ENCODE peak calls at places on chromosomes 2 and 18, in nine cellular contexts. S is brain microvascular endothelial cell, J is pancreas, K is lung, T is Panc1, M is kidney, V is left ventricle myocardium inferior, F is Peyer's patch, A is mucosa of descending colon. P is an unnamed sample.

GRCh38 chr2:174184504-174184903 is 63.8 kb downstream of the OLA1 start:
- DNase-seq in S (no peak), J (no peak), K (no peak), T (no peak), M (no peak), V (no peak), F (no peak), A (no peak), P (no peak)

GRCh38 chr2:224466315-224466714 is 64.4 kb upstream of the FAM124B start:
- DNase-seq in S (no peak), J (no peak), K (no peak), T (no peak), M (no peak), V (no peak), F (no peak), A (no peak), P (no peak)

GRCh38 chr2:105005601-105006000 is 32.3 kb upstream of the MRPS9 start:
- DNase-seq in S (no peak), J (no peak), K (peak; percentile 32), T (no peak), M (no peak), V (no peak), F (no peak), A (no peak), P (no peak)

GRCh38 chr2:190649798-190650390 is 1.0 kb downstream of the NAB1 start:
- DNase-seq in S (no peak), J (no peak), K (no peak), T (no peak), M (no peak), V (no peak), F (no peak), A (no peak), P (no peak)

GRCh38 chr2:199455533-199456382 is 2.0 kb downstream of the SATB2 start:
- DNase-seq in S (no peak), J (peak; percentile 88), K (no peak), T (no peak), M (peak; percentile 84), V (no peak), F (peak; percentile 87), A (peak; percentile 83), P (no peak)

GRCh38 chr2:37617119-37617892 is 54.1 kb downstream of the CDC42EP3 start:
- DNase-seq in S (no peak), J (no peak), K (no peak), T (no peak), M (no peak), V (no peak), F (no peak), A (no peak), P (no peak)

GRCh38 chr2:158297120-158297519 is 159.4 kb downstream of the CCDC148 start:
- DNase-seq in S (no peak), J (no peak), K (no peak), T (no peak), M (no peak), V (no peak), F (no peak), A (no peak), P (no peak)

GRCh38 chr18:49639643-49640361 is 77.9 kb downstream of the LIPG start:
- DNase-seq in S (no peak), J (peak; percentile 88), K (no peak), T (no peak), M (no peak), V (no peak), F (peak; percentile 45), A (peak; percentile 63), P (no peak)

GRCh38 chr2:227623225-227623624 is 5.9 kb downstream of the SCYGR4 start:
- DNase-seq in S (peak; percentile 39), J (no peak), K (no peak), T (no peak), M (no peak), V (no peak), F (no peak), A (no peak), P (peak; percentile 19)

GRCh38 chr2:95208101-95208500 is 780 bp downstream of the ZNF892 start:
- DNase-seq in S (peak; percentile 4), J (no peak), K (no peak), T (no peak), M (no peak), V (no peak), F (no peak), A (no peak), P (no peak)

GRCh38 chr2:213246665-213247281 is 37.5 kb upstream of the SPAG16 start:
- DNase-seq in S (no peak), J (no peak), K (no peak), T (no peak), M (no peak), V (no peak), F (peak; percentile 65), A (no peak), P (no peak)

GRCh38 chr2:11437602-11438001 is 28.4 kb downstream of the E2F6 start:
- DNase-seq in S (no peak), J (no peak), K (no peak), T (no peak), M (no peak), V (no peak), F (no peak), A (no peak), P (no peak)

GRCh38 chr18:75752864-75753263 is 325.4 kb upstream of the SMIM21 start:
- DNase-seq in S (no peak), J (no peak), K (no peak), T (no peak), M (no peak), V (no peak), F (no peak), A (no peak), P (no peak)

GRCh38 chr2:157743051-157743450 is 114.4 kb upstream of the ACVR1C start:
- DNase-seq in S (no peak), J (no peak), K (no peak), T (no peak), M (no peak), V (no peak), F (no peak), A (no peak), P (no peak)

GRCh38 chr2:94874277-94874997 is 3.2 kb downstream of the TEKT4 start:
- DNase-seq in S (no peak), J (peak; percentile 88), K (peak; percentile 56), T (peak; percentile 32), M (peak; percentile 76), V (peak; percentile 25), F (peak; percentile 51), A (peak; percentile 51), P (no peak)

GRCh38 chr2:51079945-51080344 is 48.0 kb upstream of the NRXN1 start:
- DNase-seq in S (no peak), J (no peak), K (no peak), T (no peak), M (no peak), V (no peak), F (no peak), A (no peak), P (no peak)

GRCh38 chr2:208006833-208007232 is 18.5 kb downstream of the PLEKHM3 start:
- DNase-seq in S (no peak), J (no peak), K (no peak), T (no peak), M (no peak), V (no peak), F (no peak), A (no peak), P (no peak)

GRCh38 chr2:241772063-241772499 is 4.5 kb upstream of the GAL3ST2 start:
- DNase-seq in S (no peak), J (no peak), K (no peak), T (no peak), M (no peak), V (no peak), F (peak; percentile 46), A (no peak), P (no peak)

GRCh38 chr2:197031805-197032204 is 105.3 kb upstream of the PGAP1 start:
- DNase-seq in S (no peak), J (no peak), K (no peak), T (no peak), M (no peak), V (no peak), F (no peak), A (no peak), P (no peak)

GRCh38 chr2:218823456-218823855 is 8.1 kb downstream of the PRKAG3 start:
- DNase-seq in S (no peak), J (no peak), K (no peak), T (no peak), M (no peak), V (no peak), F (peak; percentile 26), A (no peak), P (no peak)

GRCh38 chr2:20106746-20107145 is 55.3 kb upstream of the LAPTM4A start:
- DNase-seq in S (no peak), J (peak; percentile 87), K (peak; percentile 67), T (no peak), M (peak; percentile 85), V (peak; percentile 42), F (peak; percentile 57), A (no peak), P (no peak)

GRCh38 chr2:31331156-31331555 is 83.4 kb downstream of the XDH start:
- DNase-seq in S (no peak), J (no peak), K (no peak), T (no peak), M (no peak), V (no peak), F (no peak), A (no peak), P (no peak)

GRCh38 chr18:26794210-26795101 is 71.1 kb downstream of the AQP4 start:
- DNase-seq in S (no peak), J (no peak), K (no peak), T (no peak), M (no peak), V (no peak), F (no peak), A (no peak), P (no peak)
- TF ChIP-seq CTCF in S (no peak), J (no peak), K (no peak), T (no peak), M (no peak), V (no peak), F (no peak), A (no peak), P (no peak)

GRCh38 chr2:29014811-29015414 is 33.8 kb downstream of the TOGARAM2 start:
- DNase-seq in S (peak; percentile 85), J (no peak), K (no peak), T (no peak), M (peak; percentile 80), V (peak; percentile 76), F (peak; percentile 88), A (peak; percentile 82), P (no peak)
- H3K4me3 ChIP-seq in S (no peak overlapping the region), J (no peak overlapping the region), K (no peak overlapping the region), T (no peak overlapping the region), M (no peak overlapping the region), V (peak overlapping the region; percentile 66), F (no peak overlapping the region), A (no peak overlapping the region), P (no peak overlapping the region)

DNA sequence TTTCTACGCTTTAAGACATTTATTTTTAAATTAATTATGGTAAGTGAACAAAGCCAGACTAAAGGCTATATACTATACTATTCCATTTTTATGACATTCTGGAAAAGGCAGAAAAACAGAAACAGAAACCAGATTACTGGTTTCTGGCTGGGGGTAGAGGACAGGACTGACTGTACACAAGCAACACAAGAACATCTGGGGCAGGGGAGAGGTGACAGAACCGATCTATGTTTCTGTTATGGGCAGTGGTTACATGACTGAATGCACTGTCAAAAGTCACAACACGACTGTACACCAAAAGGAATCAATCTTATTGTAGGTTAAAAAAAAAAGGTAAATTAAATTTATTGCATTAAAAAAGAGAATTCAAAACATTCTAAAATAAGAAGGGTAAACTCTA is 64.7 kb downstream of the PTPN2 start:
- DNase-seq in S (no peak), J (no peak), K (no peak), T (no peak), M (no peak), V (no peak), F (no peak), A (no peak), P (no peak)
- H3K36me3 ChIP-seq in S (peaks cover 8% of the 10 kb centered on the region), J (no peaks in the 10 kb centered on the region), K (peaks cover 12% of the 10 kb centered on the region), T (peaks cover 5% of the 10 kb centered on the region), M (peaks cover 3% of the 10 kb centered on the region), V (peaks cover 31% of the 10 kb centered on the region), F (peaks cover 41% of the 10 kb centered on the region), A (no peaks in the 10 kb centered on the region), P (peaks cover 3% of the 10 kb centered on the region)

GRCh38 chr2:14634223-14634884 is 1.8 kb downstream of the LRATD1 start:
- DNase-seq in S (peak; percentile 43), J (peak; percentile 96), K (peak; percentile 83), T (no peak), M (peak; percentile 93), V (peak; percentile 73), F (peak; percentile 93), A (peak; percentile 89), P (no peak)
- TF ChIP-seq CTCF in S (peak; percentile 84), J (peak; percentile 68), K (peak; percentile 21), T (no peak), M (peak; percentile 55), V (peak; percentile 74), F (peak; percentile 90), A (peak; percentile 66), P (peak; percentile 82)

P was measured in BJ.